ENCODE peak calls at places on chromosomes 7 and 10, in six cellular contexts. D, F, T, O, H and C are unnamed samples. For H3K4me1, the result is how much of the 10 kb centered on the place peaks cover.

GRCh38 chr10:19588608-19589007 is 227.6 kb upstream of the PLXDC2 start:
- DNase-seq in D (no peak), F (no peak), T (no peak), O (no peak), H (no peak), C (no peak)

GRCh38 chr10:68272833-68273232 is 40.9 kb upstream of the ATOH7 start:
- DNase-seq in D (no peak), F (no peak), T (no peak), O (no peak), H (no peak), C (no peak)

GRCh38 chr10:52740913-52741675 is 31.5 kb downstream of the MBL2 start:
- DNase-seq in D (peak), F (peak), T (peak), O (peak), H (no peak), C (no peak)

GRCh38 chr7:71775648-71776047 is 636.5 kb downstream of the CALN1 start:
- DNase-seq in D (no peak), F (no peak), T (no peak), O (no peak), H (no peak), C (no peak)

GRCh38 chr10:50946991-50947781 is 61.8 kb upstream of the A1CF start:
- DNase-seq in D (no peak), F (no peak), T (peak), O (no peak), H (no peak), C (no peak)

GRCh38 chr10:121078036-121078435 is 226.9 kb downstream of the WDR11 start:
- DNase-seq in D (no peak), F (no peak), T (no peak), O (peak), H (no peak), C (no peak)

GRCh38 chr10:69397972-69398371 is 18.7 kb downstream of the TACR2 start:
- DNase-seq in D (no peak), F (no peak), T (peak), O (no peak), H (no peak), C (no peak)

GRCh38 chr7:42233939-42234338 is 3.1 kb downstream of the GLI3 start:
- DNase-seq in D (no peak), F (no peak), T (peak), O (no peak), H (no peak), C (no peak)

GRCh38 chr10:70598857-70599295 is 3.7 kb downstream of the PRF1 start:
- DNase-seq in D (peak), F (no peak), T (no peak), O (no peak), H (no peak), C (no peak)

GRCh38 chr7:25777969-25778767 is 373.8 kb upstream of the NFE2L3 start:
- DNase-seq in D (no peak), F (no peak), T (no peak), O (no peak), H (no peak), C (no peak)

GRCh38 chr10:130963052-130963393 is 348.5 kb downstream of the TCERG1L start:
- DNase-seq in D (no peak), F (no peak), T (no peak), O (peak), H (no peak), C (no peak)
- H3K4me3 ChIP-seq in D (no peak), F (no peak), T (no peak), O (no peak), H (no peak), C (no peak)

GRCh38 chr7:106421181-106421762 is 136.5 kb upstream of the NAMPT start:
- DNase-seq in D (peak), F (peak), T (peak), O (no peak), H (peak), C (no peak)

GRCh38 chr7:106425017-106425719 is 140.4 kb upstream of the NAMPT start:
- DNase-seq in D (peak), F (peak), T (peak), O (no peak), H (peak), C (no peak)

GRCh38 chr7:106424476-106425016 is 139.8 kb upstream of the NAMPT start:
- DNase-seq in D (no peak), F (no peak), T (no peak), O (no peak), H (no peak), C (no peak)

GRCh38 chr7:106423111-106423510 is 138.3 kb upstream of the NAMPT start:
- DNase-seq in D (no peak), F (no peak), T (no peak), O (no peak), H (no peak), C (no peak)

GRCh38 chr7:106423836-106424475 is 139.2 kb upstream of the NAMPT start:
- DNase-seq in D (no peak), F (no peak), T (no peak), O (no peak), H (no peak), C (no peak)
- H3K4me1 ChIP-seq in D (under half), F (under half), T (under half), O (under half), H (under half), C (under half)

GRCh38 chr10:24681476-24682088 is 42.1 kb downstream of the ARHGAP21 start:
- DNase-seq in D (no peak), F (no peak), T (peak), O (no peak), H (no peak), C (no peak)

GRCh38 chr10:24691113-24691512 is 32.6 kb downstream of the ARHGAP21 start:
- DNase-seq in D (no peak), F (no peak), T (peak), O (no peak), H (no peak), C (no peak)

GRCh38 chr10:24680647-24681475 is 42.8 kb downstream of the ARHGAP21 start:
- DNase-seq in D (no peak), F (no peak), T (peak), O (no peak), H (no peak), C (no peak)

GRCh38 chr10:24683554-24683953 is 40.1 kb downstream of the ARHGAP21 start:
- DNase-seq in D (no peak), F (no peak), T (no peak), O (no peak), H (no peak), C (no peak)

DNA sequence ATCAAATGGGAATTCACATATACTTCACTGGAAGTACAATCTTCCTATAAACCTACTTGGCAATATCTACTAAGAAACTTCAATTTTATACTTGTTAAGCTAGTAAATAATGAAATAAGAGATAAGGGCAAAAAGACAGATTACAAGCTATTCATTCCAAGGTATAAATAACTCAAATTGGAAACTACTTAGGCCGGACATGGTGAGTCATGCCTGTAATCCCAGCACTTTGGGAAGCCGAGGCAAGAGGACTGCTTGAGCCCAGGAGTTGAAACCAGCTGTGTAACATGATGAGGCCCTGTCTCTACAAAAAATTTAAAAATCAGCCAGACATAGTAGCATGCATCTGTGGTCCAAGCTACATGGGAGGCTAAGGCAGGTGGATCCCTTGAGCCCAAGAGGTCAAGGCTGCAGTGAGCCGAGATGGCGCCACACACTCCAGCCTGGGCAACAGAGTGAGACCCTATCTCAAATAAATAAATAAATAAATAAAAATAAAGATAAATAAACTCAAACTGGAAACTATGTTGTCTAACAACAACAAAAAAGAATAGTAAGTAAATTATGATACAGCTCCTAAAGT is 37.6 kb downstream of the ARHGAP21 start:
- DNase-seq in D (no peak), F (no peak), T (peak), O (no peak), H (no peak), C (no peak)
- H3K4me3 ChIP-seq in D (no peak), F (no peak), T (no peak), O (no peak), H (no peak), C (no peak)

DNA sequence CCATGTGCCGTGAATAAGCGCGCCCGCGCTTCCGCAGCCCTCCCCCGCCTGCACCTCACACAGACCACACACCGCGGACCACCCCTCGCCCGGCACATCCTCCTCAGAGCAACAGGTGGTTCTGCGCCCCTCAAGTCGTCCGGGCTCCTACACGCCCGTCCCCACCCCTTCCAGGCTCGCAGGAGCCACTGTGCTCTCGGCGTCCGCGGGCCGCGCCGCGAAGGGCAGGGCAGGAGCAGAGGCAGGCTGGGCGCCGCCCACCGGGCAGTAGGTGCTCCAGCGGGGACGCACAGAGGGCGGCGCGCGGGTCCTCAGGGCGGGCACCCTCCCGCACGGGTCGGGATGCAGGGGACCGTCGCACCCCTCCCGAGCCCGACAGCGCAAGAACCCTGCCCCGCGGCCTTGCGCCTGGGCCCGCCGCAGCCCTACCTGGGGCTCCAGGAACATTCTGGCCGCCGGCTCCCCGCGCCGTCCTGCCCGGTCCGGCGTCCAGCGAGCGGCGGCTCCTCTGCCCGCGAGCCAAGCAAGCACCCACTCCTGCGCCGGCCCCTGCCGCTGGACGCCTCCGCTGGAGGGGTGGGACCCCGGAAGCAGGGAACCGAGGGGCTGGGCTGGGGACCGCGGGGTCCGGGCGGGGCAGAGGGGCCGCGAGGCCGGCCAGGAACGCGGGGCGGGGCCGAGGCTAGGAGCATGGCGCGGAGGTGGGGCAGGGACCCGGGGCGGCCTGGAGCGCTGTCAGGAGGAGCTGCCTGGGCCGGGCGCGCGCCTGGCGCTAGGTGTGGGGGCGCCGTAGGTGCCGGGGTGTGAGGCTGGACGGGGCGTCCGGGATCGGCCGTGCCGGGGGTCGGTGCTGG is 37.4 kb downstream of the RASGEF1A start:
- DNase-seq in D (peak), F (peak), T (no peak), O (peak), H (peak), C (peak)
- H3K4me1 ChIP-seq in D (under half), F (under half), T (under half), O (under half), H (under half), C (half or more)

GRCh38 chr7:28732037-28732869 is 225.9 kb downstream of the TRIL start:
- DNase-seq in D (no peak), F (no peak), T (peak), O (no peak), H (no peak), C (no peak)
- H3K4me3 ChIP-seq in D (no peak), F (no peak), T (no peak), O (no peak), H (no peak), C (no peak)

GRCh38 chr10:17662193-17663138 is 18.5 kb downstream of the STAM start:
- DNase-seq in D (no peak), F (no peak), T (no peak), O (no peak), H (no peak), C (no peak)

GRCh38 chr10:17660921-17661320 is 17.0 kb downstream of the STAM start:
- DNase-seq in D (no peak), F (no peak), T (no peak), O (no peak), H (no peak), C (no peak)

GRCh38 chr10:17661510-17661909 is 17.6 kb downstream of the STAM start:
- DNase-seq in D (no peak), F (no peak), T (no peak), O (no peak), H (no peak), C (no peak)

GRCh38 chr10:17665742-17666141 is 21.8 kb downstream of the STAM start:
- DNase-seq in D (no peak), F (no peak), T (peak), O (no peak), H (no peak), C (no peak)

GRCh38 chr10:17663450-17663849 is 19.5 kb downstream of the STAM start:
- DNase-seq in D (no peak), F (no peak), T (no peak), O (no peak), H (no peak), C (no peak)
- H3K4me1 ChIP-seq in D (under half), F (under half), T (under half), O (under half), H (under half), C (under half)

GRCh38 chr7:155804431-155804831 is 7.8 kb downstream of the SHH start:
- DNase-seq in D (no peak), F (no peak), T (no peak), O (peak), H (peak), C (no peak)
- H3K4me3 ChIP-seq in D (peak), F (peak), T (peak), O (peak), H (no peak), C (no peak)

DNA sequence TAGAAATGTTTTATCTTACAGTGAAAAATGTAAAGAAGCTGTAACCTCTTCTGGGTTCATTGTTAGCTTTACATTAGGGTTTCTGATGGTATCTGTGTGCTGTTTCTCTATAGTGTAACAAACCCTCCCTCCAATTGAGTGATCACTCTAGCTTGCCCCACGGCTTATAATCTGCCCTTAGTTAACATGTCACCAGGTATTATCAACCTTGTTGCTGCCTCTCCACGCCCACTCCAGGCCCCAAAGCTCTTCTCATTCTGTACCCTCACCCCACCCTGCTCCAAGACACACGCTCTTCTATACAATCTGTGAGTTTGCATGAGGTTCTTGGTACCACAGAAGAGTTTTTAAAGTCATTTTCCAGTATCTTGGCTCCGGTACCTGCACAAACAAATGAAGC is 139.4 kb downstream of the ARID5B start:
- DNase-seq in D (no peak), F (no peak), T (no peak), O (no peak), H (no peak), C (no peak)
- H3K4me1 ChIP-seq in D (under half), F (half or more), T (under half), O (under half), H (under half), C (half or more)

GRCh38 chr10:12351447-12351846 is 2.1 kb downstream of the CAMK1D start:
- DNase-seq in D (peak), F (peak), T (no peak), O (peak), H (no peak), C (no peak)
- H3K4me3 ChIP-seq in D (no peak), F (peak), T (no peak), O (peak), H (no peak), C (peak)

GRCh38 chr10:101061814-101062230 is at the start of gene KAZALD1:
- DNase-seq in D (no peak), F (no peak), T (no peak), O (no peak), H (no peak), C (no peak)
- H3K4me1 ChIP-seq in D (under half), F (half or more), T (under half), O (under half), H (under half), C (under half)